ENCODE peak calls at places on chromosomes 13 and 19, in eight cellular contexts. One of them, this sample, is unnamed.

GRCh38 chr19:45848922-45849321 is 14.0 kb downstream of the SYMPK start:
- DNase-seq in EL: no peak
- DNase-seq in GM04503: no peak
- DNase-seq in astrocyte of the spinal cord: no peak
- DNase-seq in CD8-positive, alpha-beta T cell: no peak
- DNase-seq in stimulated activated CD4-positive, alpha-beta T cell treated with anti-CD3 and anti-CD28 coated beads, Interleukin-15, amount 100 ng/mL, for 24 hours: no peak
- DNase-seq in heart right ventricle: no peak
- DNase-seq in coronary artery: no peak
- DNase-seq in this sample: no peak

GRCh38 chr13:45826741-45827140 is 24.8 kb downstream of the SIAH3 start:
- DNase-seq in heart right ventricle: no peak
- DNase-seq in GM04503: no peak
- DNase-seq in astrocyte of the spinal cord: no peak
- DNase-seq in EL: no peak
- DNase-seq in stimulated activated CD4-positive, alpha-beta T cell treated with anti-CD3 and anti-CD28 coated beads, Interleukin-15, amount 100 ng/mL, for 24 hours: no peak
- DNase-seq in CD8-positive, alpha-beta T cell: no peak
- DNase-seq in coronary artery: peak; percentile 5
- DNase-seq in this sample: no peak

GRCh38 chr13:73618275-73618865 is 515.8 kb downstream of the KLF12 start:
- DNase-seq in heart right ventricle: no peak
- DNase-seq in astrocyte of the spinal cord: no peak
- DNase-seq in EL: no peak
- DNase-seq in coronary artery: no peak
- DNase-seq in stimulated activated CD4-positive, alpha-beta T cell treated with anti-CD3 and anti-CD28 coated beads, Interleukin-15, amount 100 ng/mL, for 24 hours: no peak
- DNase-seq in GM04503: no peak
- DNase-seq in CD8-positive, alpha-beta T cell: no peak
- DNase-seq in this sample: no peak

GRCh38 chr13:109665781-109666249 is 120.6 kb downstream of the IRS2 start:
- DNase-seq in stimulated activated CD4-positive, alpha-beta T cell treated with anti-CD3 and anti-CD28 coated beads, Interleukin-15, amount 100 ng/mL, for 24 hours: no peak
- DNase-seq in coronary artery: no peak
- DNase-seq in GM04503: no peak
- DNase-seq in heart right ventricle: no peak
- DNase-seq in CD8-positive, alpha-beta T cell: no peak
- DNase-seq in astrocyte of the spinal cord: no peak
- DNase-seq in EL: no peak
- DNase-seq in this sample: no peak

GRCh38 chr13:111326621-111326965 is 6.2 kb downstream of the TEX29 start:
- DNase-seq in astrocyte of the spinal cord: no peak
- DNase-seq in stimulated activated CD4-positive, alpha-beta T cell treated with anti-CD3 and anti-CD28 coated beads, Interleukin-15, amount 100 ng/mL, for 24 hours: no peak
- DNase-seq in GM04503: no peak
- DNase-seq in CD8-positive, alpha-beta T cell: no peak
- DNase-seq in heart right ventricle: no peak
- DNase-seq in EL: no peak
- DNase-seq in coronary artery: peak; percentile 43
- DNase-seq in this sample: no peak

GRCh38 chr19:11673608-11674041 is 65.1 kb downstream of the ZNF823 start:
- DNase-seq in coronary artery: peak; percentile 75
- DNase-seq in GM04503: no peak
- DNase-seq in EL: peak; percentile 47
- DNase-seq in stimulated activated CD4-positive, alpha-beta T cell treated with anti-CD3 and anti-CD28 coated beads, Interleukin-15, amount 100 ng/mL, for 24 hours: peak; percentile 55
- DNase-seq in heart right ventricle: peak; percentile 83
- DNase-seq in CD8-positive, alpha-beta T cell: no peak
- DNase-seq in astrocyte of the spinal cord: peak; percentile 56
- DNase-seq in this sample: peak; percentile 70

GRCh38 chr19:55340144-55340783 is 588 bp downstream of the KMT5C start:
- DNase-seq in CD8-positive, alpha-beta T cell: peak; percentile 24
- DNase-seq in EL: no peak
- DNase-seq in coronary artery: no peak
- DNase-seq in GM04503: no peak
- DNase-seq in stimulated activated CD4-positive, alpha-beta T cell treated with anti-CD3 and anti-CD28 coated beads, Interleukin-15, amount 100 ng/mL, for 24 hours: no peak
- DNase-seq in astrocyte of the spinal cord: no peak
- DNase-seq in heart right ventricle: no peak
- DNase-seq in this sample: peak; percentile 63

GRCh38 chr13:91399189-91400093 is 1.0 kb downstream of the GPC5 start:
- DNase-seq in heart right ventricle: no peak
- DNase-seq in CD8-positive, alpha-beta T cell: no peak
- DNase-seq in GM04503: no peak
- DNase-seq in astrocyte of the spinal cord: no peak
- DNase-seq in coronary artery: no peak
- DNase-seq in stimulated activated CD4-positive, alpha-beta T cell treated with anti-CD3 and anti-CD28 coated beads, Interleukin-15, amount 100 ng/mL, for 24 hours: peak; percentile 12
- DNase-seq in EL: no peak
- DNase-seq in this sample: no peak

GRCh38 chr13:44044544-44045178 is 165.0 kb downstream of the LACC1 start:
- DNase-seq in CD8-positive, alpha-beta T cell: no peak
- DNase-seq in astrocyte of the spinal cord: peak; percentile 61
- DNase-seq in coronary artery: no peak
- DNase-seq in GM04503: no peak
- DNase-seq in heart right ventricle: no peak
- DNase-seq in stimulated activated CD4-positive, alpha-beta T cell treated with anti-CD3 and anti-CD28 coated beads, Interleukin-15, amount 100 ng/mL, for 24 hours: no peak
- DNase-seq in EL: peak; percentile 6
- DNase-seq in this sample: no peak

GRCh38 chr13:86918682-86919081 is 752.5 kb upstream of the SLITRK5 start:
- DNase-seq in stimulated activated CD4-positive, alpha-beta T cell treated with anti-CD3 and anti-CD28 coated beads, Interleukin-15, amount 100 ng/mL, for 24 hours: no peak
- DNase-seq in EL: no peak
- DNase-seq in coronary artery: no peak
- DNase-seq in heart right ventricle: no peak
- DNase-seq in astrocyte of the spinal cord: no peak
- DNase-seq in GM04503: no peak
- DNase-seq in CD8-positive, alpha-beta T cell: no peak
- DNase-seq in this sample: no peak

GRCh38 chr19:32343550-32344262 is 1.7 kb upstream of the ZNF507 start:
- DNase-seq in CD8-positive, alpha-beta T cell: no peak
- DNase-seq in EL: no peak
- DNase-seq in heart right ventricle: no peak
- DNase-seq in stimulated activated CD4-positive, alpha-beta T cell treated with anti-CD3 and anti-CD28 coated beads, Interleukin-15, amount 100 ng/mL, for 24 hours: no peak
- DNase-seq in GM04503: no peak
- DNase-seq in coronary artery: no peak
- DNase-seq in astrocyte of the spinal cord: no peak
- DNase-seq in this sample: peak; percentile 6

GRCh38 chr13:43848250-43848649 is 31.3 kb downstream of the CCDC122 start:
- DNase-seq in CD8-positive, alpha-beta T cell: no peak
- DNase-seq in GM04503: peak; percentile 65
- DNase-seq in stimulated activated CD4-positive, alpha-beta T cell treated with anti-CD3 and anti-CD28 coated beads, Interleukin-15, amount 100 ng/mL, for 24 hours: no peak
- DNase-seq in EL: peak; percentile 61
- DNase-seq in coronary artery: no peak
- DNase-seq in heart right ventricle: no peak
- DNase-seq in astrocyte of the spinal cord: peak; percentile 32
- DNase-seq in this sample: no peak

GRCh38 chr19:31329819-31330218 is 19.4 kb downstream of the TSHZ3 start:
- DNase-seq in GM04503: no peak
- DNase-seq in CD8-positive, alpha-beta T cell: no peak
- DNase-seq in astrocyte of the spinal cord: no peak
- DNase-seq in heart right ventricle: no peak
- DNase-seq in EL: no peak
- DNase-seq in coronary artery: no peak
- DNase-seq in stimulated activated CD4-positive, alpha-beta T cell treated with anti-CD3 and anti-CD28 coated beads, Interleukin-15, amount 100 ng/mL, for 24 hours: no peak
- DNase-seq in this sample: no peak

GRCh38 chr19:39324242-39324842 is 3.7 kb upstream of the LRFN1 start:
- DNase-seq in stimulated activated CD4-positive, alpha-beta T cell treated with anti-CD3 and anti-CD28 coated beads, Interleukin-15, amount 100 ng/mL, for 24 hours: no peak
- DNase-seq in astrocyte of the spinal cord: no peak
- DNase-seq in CD8-positive, alpha-beta T cell: no peak
- DNase-seq in coronary artery: no peak
- DNase-seq in EL: no peak
- DNase-seq in heart right ventricle: no peak
- DNase-seq in GM04503: no peak
- DNase-seq in this sample: no peak

GRCh38 chr19:27889156-27889555 is 1323.8 kb downstream of the UQCRFS1 start:
- DNase-seq in EL: no peak
- DNase-seq in GM04503: no peak
- DNase-seq in coronary artery: no peak
- DNase-seq in astrocyte of the spinal cord: no peak
- DNase-seq in CD8-positive, alpha-beta T cell: no peak
- DNase-seq in heart right ventricle: no peak
- DNase-seq in stimulated activated CD4-positive, alpha-beta T cell treated with anti-CD3 and anti-CD28 coated beads, Interleukin-15, amount 100 ng/mL, for 24 hours: no peak
- DNase-seq in this sample: no peak

GRCh38 chr19:57643734-57644133 is 10.8 kb downstream of the ZNF211 start:
- DNase-seq in stimulated activated CD4-positive, alpha-beta T cell treated with anti-CD3 and anti-CD28 coated beads, Interleukin-15, amount 100 ng/mL, for 24 hours: no peak
- DNase-seq in heart right ventricle: no peak
- DNase-seq in astrocyte of the spinal cord: no peak
- DNase-seq in GM04503: no peak
- DNase-seq in coronary artery: no peak
- DNase-seq in CD8-positive, alpha-beta T cell: no peak
- DNase-seq in EL: no peak
- DNase-seq in this sample: no peak

GRCh38 chr13:26978081-26978860 is 193.3 kb downstream of the USP12 start:
- DNase-seq in stimulated activated CD4-positive, alpha-beta T cell treated with anti-CD3 and anti-CD28 coated beads, Interleukin-15, amount 100 ng/mL, for 24 hours: no peak
- DNase-seq in EL: no peak
- DNase-seq in astrocyte of the spinal cord: no peak
- DNase-seq in coronary artery: no peak
- DNase-seq in CD8-positive, alpha-beta T cell: no peak
- DNase-seq in heart right ventricle: no peak
- DNase-seq in GM04503: no peak
- DNase-seq in this sample: no peak

GRCh38 chr13:106089251-106089940 is 446.1 kb downstream of the EFNB2 start:
- DNase-seq in CD8-positive, alpha-beta T cell: no peak
- DNase-seq in EL: no peak
- DNase-seq in astrocyte of the spinal cord: no peak
- DNase-seq in stimulated activated CD4-positive, alpha-beta T cell treated with anti-CD3 and anti-CD28 coated beads, Interleukin-15, amount 100 ng/mL, for 24 hours: no peak
- DNase-seq in coronary artery: no peak
- DNase-seq in GM04503: no peak
- DNase-seq in heart right ventricle: no peak
- DNase-seq in this sample: no peak

GRCh38 chr19:34676697-34677385 is at the start of gene SCGB2B2:
- DNase-seq in astrocyte of the spinal cord: no peak
- DNase-seq in EL: no peak
- DNase-seq in GM04503: peak; percentile 13
- DNase-seq in coronary artery: peak; percentile 86
- DNase-seq in CD8-positive, alpha-beta T cell: peak; percentile 44
- DNase-seq in stimulated activated CD4-positive, alpha-beta T cell treated with anti-CD3 and anti-CD28 coated beads, Interleukin-15, amount 100 ng/mL, for 24 hours: peak; percentile 79
- DNase-seq in heart right ventricle: peak; percentile 88
- DNase-seq in this sample: peak; percentile 83

GRCh38 chr19:34430738-34431625 is 2.8 kb downstream of the UBA2 start:
- DNase-seq in CD8-positive, alpha-beta T cell: no peak
- DNase-seq in GM04503: no peak
- DNase-seq in astrocyte of the spinal cord: peak; percentile 53
- DNase-seq in stimulated activated CD4-positive, alpha-beta T cell treated with anti-CD3 and anti-CD28 coated beads, Interleukin-15, amount 100 ng/mL, for 24 hours: peak; percentile 33
- DNase-seq in heart right ventricle: no peak
- DNase-seq in EL: peak; percentile 61
- DNase-seq in coronary artery: no peak
- DNase-seq in this sample: no peak

GRCh38 chr13:24834902-24835510 is 71.0 kb downstream of the RNF17 start:
- DNase-seq in stimulated activated CD4-positive, alpha-beta T cell treated with anti-CD3 and anti-CD28 coated beads, Interleukin-15, amount 100 ng/mL, for 24 hours: no peak
- DNase-seq in coronary artery: no peak
- DNase-seq in astrocyte of the spinal cord: no peak
- DNase-seq in GM04503: no peak
- DNase-seq in EL: peak; percentile 3
- DNase-seq in heart right ventricle: no peak
- DNase-seq in CD8-positive, alpha-beta T cell: no peak
- DNase-seq in this sample: no peak

GRCh38 chr13:94308808-94309207 is 170.7 kb downstream of the DCT start:
- DNase-seq in astrocyte of the spinal cord: no peak
- DNase-seq in heart right ventricle: no peak
- DNase-seq in coronary artery: no peak
- DNase-seq in CD8-positive, alpha-beta T cell: no peak
- DNase-seq in EL: peak; percentile 14
- DNase-seq in GM04503: no peak
- DNase-seq in stimulated activated CD4-positive, alpha-beta T cell treated with anti-CD3 and anti-CD28 coated beads, Interleukin-15, amount 100 ng/mL, for 24 hours: no peak
- DNase-seq in this sample: no peak

GRCh38 chr19:30225615-30226463 is 146.3 kb upstream of the ZNF536 start:
- DNase-seq in heart right ventricle: no peak
- DNase-seq in EL: no peak
- DNase-seq in GM04503: no peak
- DNase-seq in stimulated activated CD4-positive, alpha-beta T cell treated with anti-CD3 and anti-CD28 coated beads, Interleukin-15, amount 100 ng/mL, for 24 hours: peak; percentile 9
- DNase-seq in coronary artery: no peak
- DNase-seq in CD8-positive, alpha-beta T cell: no peak
- DNase-seq in astrocyte of the spinal cord: no peak
- DNase-seq in this sample: no peak

GRCh38 chr19:44657211-44657921 is 13.7 kb downstream of the PVR start:
- DNase-seq in stimulated activated CD4-positive, alpha-beta T cell treated with anti-CD3 and anti-CD28 coated beads, Interleukin-15, amount 100 ng/mL, for 24 hours: peak; percentile 81
- DNase-seq in astrocyte of the spinal cord: peak; percentile 59
- DNase-seq in heart right ventricle: peak; percentile 74
- DNase-seq in coronary artery: no peak
- DNase-seq in CD8-positive, alpha-beta T cell: peak; percentile 41
- DNase-seq in EL: peak; percentile 69
- DNase-seq in GM04503: no peak
- DNase-seq in this sample: peak; percentile 65

GRCh38 chr19:35986664-35987570 is 8.1 kb upstream of the SDHAF1 start:
- DNase-seq in GM04503: no peak
- DNase-seq in heart right ventricle: peak; percentile 12
- DNase-seq in CD8-positive, alpha-beta T cell: no peak
- DNase-seq in coronary artery: no peak
- DNase-seq in astrocyte of the spinal cord: no peak
- DNase-seq in EL: no peak
- DNase-seq in stimulated activated CD4-positive, alpha-beta T cell treated with anti-CD3 and anti-CD28 coated beads, Interleukin-15, amount 100 ng/mL, for 24 hours: peak; percentile 64
- DNase-seq in this sample: peak; percentile 32

GRCh38 chr13:87674143-87674772 is 3.1 kb downstream of the SLITRK5 start:
- DNase-seq in stimulated activated CD4-positive, alpha-beta T cell treated with anti-CD3 and anti-CD28 coated beads, Interleukin-15, amount 100 ng/mL, for 24 hours: no peak
- DNase-seq in EL: no peak
- DNase-seq in GM04503: no peak
- DNase-seq in astrocyte of the spinal cord: peak; percentile 22
- DNase-seq in coronary artery: peak; percentile 17
- DNase-seq in heart right ventricle: no peak
- DNase-seq in CD8-positive, alpha-beta T cell: no peak
- DNase-seq in this sample: no peak

GRCh38 chr19:18023596-18024212 is 15.7 kb downstream of the ARRDC2 start:
- DNase-seq in EL: no peak
- DNase-seq in CD8-positive, alpha-beta T cell: peak; percentile 69
- DNase-seq in heart right ventricle: peak; percentile 95
- DNase-seq in astrocyte of the spinal cord: peak; percentile 46
- DNase-seq in stimulated activated CD4-positive, alpha-beta T cell treated with anti-CD3 and anti-CD28 coated beads, Interleukin-15, amount 100 ng/mL, for 24 hours: peak; percentile 54
- DNase-seq in coronary artery: peak; percentile 87
- DNase-seq in GM04503: no peak
- DNase-seq in this sample: peak; percentile 90

GRCh38 chr13:98056839-98057410 is 86.0 kb upstream of the FARP1 start:
- DNase-seq in CD8-positive, alpha-beta T cell: no peak
- DNase-seq in GM04503: no peak
- DNase-seq in stimulated activated CD4-positive, alpha-beta T cell treated with anti-CD3 and anti-CD28 coated beads, Interleukin-15, amount 100 ng/mL, for 24 hours: no peak
- DNase-seq in coronary artery: no peak
- DNase-seq in EL: no peak
- DNase-seq in astrocyte of the spinal cord: no peak
- DNase-seq in heart right ventricle: no peak
- DNase-seq in this sample: no peak

GRCh38 chr19:8569066-8569761 is 8.0 kb downstream of the MYO1F start:
- DNase-seq in astrocyte of the spinal cord: peak; percentile 96
- DNase-seq in coronary artery: no peak
- DNase-seq in CD8-positive, alpha-beta T cell: peak; percentile 33
- DNase-seq in heart right ventricle: no peak
- DNase-seq in GM04503: peak; percentile 85
- DNase-seq in EL: peak; percentile 93
- DNase-seq in stimulated activated CD4-positive, alpha-beta T cell treated with anti-CD3 and anti-CD28 coated beads, Interleukin-15, amount 100 ng/mL, for 24 hours: peak; percentile 72
- DNase-seq in this sample: no peak

GRCh38 chr19:10808937-10809655 is 26.9 kb downstream of the TMED1 start:
- DNase-seq in stimulated activated CD4-positive, alpha-beta T cell treated with anti-CD3 and anti-CD28 coated beads, Interleukin-15, amount 100 ng/mL, for 24 hours: peak; percentile 46
- DNase-seq in coronary artery: no peak
- DNase-seq in astrocyte of the spinal cord: peak; percentile 82
- DNase-seq in heart right ventricle: no peak
- DNase-seq in CD8-positive, alpha-beta T cell: no peak
- DNase-seq in GM04503: no peak
- DNase-seq in EL: peak; percentile 43
- DNase-seq in this sample: no peak

GRCh38 chr19:670609-671075 is 5.5 kb upstream of the FSTL3 start:
- DNase-seq in GM04503: no peak
- DNase-seq in stimulated activated CD4-positive, alpha-beta T cell treated with anti-CD3 and anti-CD28 coated beads, Interleukin-15, amount 100 ng/mL, for 24 hours: no peak
- DNase-seq in coronary artery: no peak
- DNase-seq in EL: no peak
- DNase-seq in astrocyte of the spinal cord: no peak
- DNase-seq in heart right ventricle: no peak
- DNase-seq in CD8-positive, alpha-beta T cell: no peak
- DNase-seq in this sample: no peak

GRCh38 chr13:50699874-50700663 is 143.4 kb downstream of the DLEU7 start:
- DNase-seq in coronary artery: no peak
- DNase-seq in EL: no peak
- DNase-seq in heart right ventricle: no peak
- DNase-seq in stimulated activated CD4-positive, alpha-beta T cell treated with anti-CD3 and anti-CD28 coated beads, Interleukin-15, amount 100 ng/mL, for 24 hours: no peak
- DNase-seq in GM04503: no peak
- DNase-seq in astrocyte of the spinal cord: no peak
- DNase-seq in CD8-positive, alpha-beta T cell: no peak
- DNase-seq in this sample: no peak

GRCh38 chr19:40687525-40688016 is 2.9 kb downstream of the NUMBL start:
- DNase-seq in CD8-positive, alpha-beta T cell: no peak
- DNase-seq in stimulated activated CD4-positive, alpha-beta T cell treated with anti-CD3 and anti-CD28 coated beads, Interleukin-15, amount 100 ng/mL, for 24 hours: no peak
- DNase-seq in astrocyte of the spinal cord: peak; percentile 26
- DNase-seq in EL: peak; percentile 65
- DNase-seq in GM04503: no peak
- DNase-seq in coronary artery: peak; percentile 94
- DNase-seq in heart right ventricle: peak; percentile 82
- DNase-seq in this sample: peak; percentile 63

GRCh38 chr13:40653558-40654318 is 12.7 kb downstream of the FOXO1 start:
- DNase-seq in stimulated activated CD4-positive, alpha-beta T cell treated with anti-CD3 and anti-CD28 coated beads, Interleukin-15, amount 100 ng/mL, for 24 hours: peak; percentile 34
- DNase-seq in CD8-positive, alpha-beta T cell: no peak
- DNase-seq in heart right ventricle: no peak
- DNase-seq in EL: no peak
- DNase-seq in coronary artery: no peak
- DNase-seq in GM04503: no peak
- DNase-seq in astrocyte of the spinal cord: no peak
- DNase-seq in this sample: no peak

This sample was measured in adrenal gland.